ENCODE peak calls at places on chromosomes 7 and 10, in eight cellular contexts. One of them, this sample, is unnamed.
A peak's percentile ranks its signal among the peaks of the same experiment; 100 is the strongest.

GRCh38 chr7:5692845-5693278 is 88.6 kb downstream of the RNF216 start:
- DNase-seq in AG20443: peak; percentile 27
- DNase-seq in NCI-H1694: peak; percentile 67
- DNase-seq in transverse colon: no peak
- DNase-seq in NCI-H446: peak; percentile 35
- DNase-seq in GM12865: peak; percentile 52
- DNase-seq in HFFc6: peak; percentile 79
- DNase-seq in fibroblast of mammary gland: peak; percentile 71
- DNase-seq in this sample: no peak

GRCh38 chr10:42952358-42952757 is 124.5 kb upstream of the RET start:
- DNase-seq in AG20443: peak; percentile 63
- DNase-seq in NCI-H1694: no peak
- DNase-seq in transverse colon: no peak
- DNase-seq in NCI-H446: no peak
- DNase-seq in GM12865: no peak
- DNase-seq in HFFc6: peak; percentile 6
- DNase-seq in fibroblast of mammary gland: no peak
- DNase-seq in this sample: no peak

GRCh38 chr7:151248191-151249033 is at the start of gene SMARCD3:
- DNase-seq in AG20443: peak; percentile 74
- DNase-seq in NCI-H1694: peak; percentile 26
- DNase-seq in transverse colon: peak; percentile 54
- DNase-seq in NCI-H446: peak; percentile 19
- DNase-seq in GM12865: no peak
- DNase-seq in HFFc6: peak; percentile 17
- DNase-seq in fibroblast of mammary gland: peak; percentile 35
- DNase-seq in this sample: no peak

GRCh38 chr10:78543749-78544446 is 510.2 kb downstream of the RPS24 start:
- DNase-seq in AG20443: peak; percentile 95
- DNase-seq in NCI-H1694: no peak
- DNase-seq in transverse colon: peak; percentile 54
- DNase-seq in NCI-H446: no peak
- DNase-seq in GM12865: no peak
- DNase-seq in HFFc6: peak; percentile 20
- DNase-seq in fibroblast of mammary gland: peak; percentile 96
- DNase-seq in this sample: no peak

GRCh38 chr10:132914732-132915131 is 27.6 kb downstream of the CFAP46 start:
- DNase-seq in AG20443: no peak
- DNase-seq in NCI-H1694: no peak
- DNase-seq in transverse colon: peak; percentile 1
- DNase-seq in NCI-H446: no peak
- DNase-seq in GM12865: no peak
- DNase-seq in HFFc6: no peak
- DNase-seq in fibroblast of mammary gland: no peak
- DNase-seq in this sample: no peak

GRCh38 chr10:47409171-47409865 is 25.2 kb upstream of the ZNF488 start:
- DNase-seq in AG20443: no peak
- DNase-seq in NCI-H1694: no peak
- DNase-seq in transverse colon: no peak
- DNase-seq in NCI-H446: no peak
- DNase-seq in GM12865: no peak
- DNase-seq in HFFc6: no peak
- DNase-seq in fibroblast of mammary gland: no peak
- DNase-seq in this sample: no peak

GRCh38 chr7:5284304-5285281 is 1.9 kb downstream of the SLC29A4 start:
- DNase-seq in AG20443: no peak
- DNase-seq in NCI-H1694: peak; percentile 85
- DNase-seq in transverse colon: peak; percentile 56
- DNase-seq in NCI-H446: no peak
- DNase-seq in GM12865: peak; percentile 70
- DNase-seq in HFFc6: no peak
- DNase-seq in fibroblast of mammary gland: peak; percentile 6
- DNase-seq in this sample: peak; percentile 12

GRCh38 chr10:6067457-6067856 is 5.3 kb upstream of the IL2RA start:
- DNase-seq in AG20443: no peak
- DNase-seq in NCI-H1694: no peak
- DNase-seq in transverse colon: no peak
- DNase-seq in NCI-H446: no peak
- DNase-seq in GM12865: no peak
- DNase-seq in HFFc6: no peak
- DNase-seq in fibroblast of mammary gland: no peak
- DNase-seq in this sample: no peak

GRCh38 chr7:99944508-99945070 is 15.2 kb upstream of the GJC3 start:
- DNase-seq in AG20443: no peak
- DNase-seq in NCI-H1694: no peak
- DNase-seq in transverse colon: no peak
- DNase-seq in NCI-H446: no peak
- DNase-seq in GM12865: no peak
- DNase-seq in HFFc6: no peak
- DNase-seq in fibroblast of mammary gland: no peak
- DNase-seq in this sample: no peak

GRCh38 chr10:3548702-3549101 is 236.3 kb downstream of the KLF6 start:
- DNase-seq in AG20443: peak; percentile 27
- DNase-seq in NCI-H1694: no peak
- DNase-seq in transverse colon: no peak
- DNase-seq in NCI-H446: no peak
- DNase-seq in GM12865: no peak
- DNase-seq in HFFc6: no peak
- DNase-seq in fibroblast of mammary gland: peak; percentile 44
- DNase-seq in this sample: no peak

GRCh38 chr10:109386921-109387320 is 536.4 kb downstream of the XPNPEP1 start:
- DNase-seq in AG20443: no peak
- DNase-seq in NCI-H1694: no peak
- DNase-seq in transverse colon: no peak
- DNase-seq in NCI-H446: no peak
- DNase-seq in GM12865: no peak
- DNase-seq in HFFc6: no peak
- DNase-seq in fibroblast of mammary gland: no peak
- DNase-seq in this sample: no peak

GRCh38 chr7:3482147-3482921 is 181.3 kb downstream of the SDK1 start:
- DNase-seq in AG20443: no peak
- DNase-seq in NCI-H1694: peak; percentile 44
- DNase-seq in transverse colon: peak; percentile 15
- DNase-seq in NCI-H446: no peak
- DNase-seq in GM12865: peak; percentile 2
- DNase-seq in HFFc6: no peak
- DNase-seq in fibroblast of mammary gland: peak; percentile 25
- DNase-seq in this sample: no peak

GRCh38 chr10:30645340-30645827 is 15.8 kb upstream of the LYZL2 start:
- DNase-seq in AG20443: peak; percentile 42
- DNase-seq in NCI-H1694: no peak
- DNase-seq in transverse colon: no peak
- DNase-seq in NCI-H446: no peak
- DNase-seq in GM12865: no peak
- DNase-seq in HFFc6: peak; percentile 51
- DNase-seq in fibroblast of mammary gland: peak; percentile 49
- DNase-seq in this sample: peak; percentile 41

GRCh38 chr10:112811741-112812551 is 138.1 kb upstream of the TCF7L2 start:
- DNase-seq in AG20443: peak; percentile 90
- DNase-seq in NCI-H1694: no peak
- DNase-seq in transverse colon: peak; percentile 58
- DNase-seq in NCI-H446: no peak
- DNase-seq in GM12865: no peak
- DNase-seq in HFFc6: peak; percentile 99
- DNase-seq in fibroblast of mammary gland: peak; percentile 92
- DNase-seq in this sample: no peak

GRCh38 chr7:79425665-79426064 is 27.8 kb downstream of the MAGI2 start:
- DNase-seq in AG20443: no peak
- DNase-seq in NCI-H1694: no peak
- DNase-seq in transverse colon: no peak
- DNase-seq in NCI-H446: no peak
- DNase-seq in GM12865: no peak
- DNase-seq in HFFc6: no peak
- DNase-seq in fibroblast of mammary gland: no peak
- DNase-seq in this sample: no peak

GRCh38 chr7:148914208-148914777 is 30.2 kb upstream of the EZH2 start:
- DNase-seq in AG20443: peak; percentile 37
- DNase-seq in NCI-H1694: no peak
- DNase-seq in transverse colon: no peak
- DNase-seq in NCI-H446: no peak
- DNase-seq in GM12865: peak; percentile 62
- DNase-seq in HFFc6: peak; percentile 35
- DNase-seq in fibroblast of mammary gland: peak; percentile 70
- DNase-seq in this sample: no peak

GRCh38 chr10:96370575-96371157 is 11.9 kb upstream of the OPALIN start:
- DNase-seq in AG20443: peak; percentile 84
- DNase-seq in NCI-H1694: peak; percentile 18
- DNase-seq in transverse colon: peak; percentile 47
- DNase-seq in NCI-H446: no peak
- DNase-seq in GM12865: peak; percentile 58
- DNase-seq in HFFc6: peak; percentile 23
- DNase-seq in fibroblast of mammary gland: peak; percentile 41
- DNase-seq in this sample: peak; percentile 49

GRCh38 chr7:1632916-1633785 is 36.9 kb upstream of the ELFN1 start:
- DNase-seq in AG20443: no peak
- DNase-seq in NCI-H1694: no peak
- DNase-seq in transverse colon: no peak
- DNase-seq in NCI-H446: no peak
- DNase-seq in GM12865: no peak
- DNase-seq in HFFc6: no peak
- DNase-seq in fibroblast of mammary gland: no peak
- DNase-seq in this sample: no peak

GRCh38 chr10:85651507-85651902 is 715.1 kb downstream of the GRID1 start:
- DNase-seq in AG20443: no peak
- DNase-seq in NCI-H1694: no peak
- DNase-seq in transverse colon: no peak
- DNase-seq in NCI-H446: no peak
- DNase-seq in GM12865: no peak
- DNase-seq in HFFc6: no peak
- DNase-seq in fibroblast of mammary gland: no peak
- DNase-seq in this sample: no peak

GRCh38 chr10:10786334-10787090 is 231.2 kb upstream of the CELF2 start:
- DNase-seq in AG20443: peak; percentile 25
- DNase-seq in NCI-H1694: no peak
- DNase-seq in transverse colon: no peak
- DNase-seq in NCI-H446: no peak
- DNase-seq in GM12865: no peak
- DNase-seq in HFFc6: no peak
- DNase-seq in fibroblast of mammary gland: peak; percentile 79
- DNase-seq in this sample: no peak

GRCh38 chr10:104368406-104368805 is 14.8 kb downstream of the CFAP58 start:
- DNase-seq in AG20443: no peak
- DNase-seq in NCI-H1694: no peak
- DNase-seq in transverse colon: no peak
- DNase-seq in NCI-H446: no peak
- DNase-seq in GM12865: no peak
- DNase-seq in HFFc6: no peak
- DNase-seq in fibroblast of mammary gland: no peak
- DNase-seq in this sample: no peak

GRCh38 chr10:84095821-84096497 is 43.4 kb upstream of the GHITM start:
- DNase-seq in AG20443: no peak
- DNase-seq in NCI-H1694: no peak
- DNase-seq in transverse colon: no peak
- DNase-seq in NCI-H446: no peak
- DNase-seq in GM12865: no peak
- DNase-seq in HFFc6: no peak
- DNase-seq in fibroblast of mammary gland: peak; percentile 44
- DNase-seq in this sample: no peak

GRCh38 chr7:44978511-44979366 is at the start of gene MYO1G:
- DNase-seq in AG20443: no peak
- DNase-seq in NCI-H1694: no peak
- DNase-seq in transverse colon: peak; percentile 72
- DNase-seq in NCI-H446: no peak
- DNase-seq in GM12865: peak; percentile 96
- DNase-seq in HFFc6: no peak
- DNase-seq in fibroblast of mammary gland: no peak
- DNase-seq in this sample: no peak

GRCh38 chr7:2873686-2874551 is 29.8 kb upstream of the GNA12 start:
- DNase-seq in AG20443: peak; percentile 70
- DNase-seq in NCI-H1694: peak; percentile 35
- DNase-seq in transverse colon: no peak
- DNase-seq in NCI-H446: no peak
- DNase-seq in GM12865: peak; percentile 84
- DNase-seq in HFFc6: peak; percentile 94
- DNase-seq in fibroblast of mammary gland: peak; percentile 96
- DNase-seq in this sample: no peak

GRCh38 chr7:2104716-2105115 is 128.0 kb downstream of the MAD1L1 start:
- DNase-seq in AG20443: peak; percentile 32
- DNase-seq in NCI-H1694: no peak
- DNase-seq in transverse colon: no peak
- DNase-seq in NCI-H446: no peak
- DNase-seq in GM12865: no peak
- DNase-seq in HFFc6: no peak
- DNase-seq in fibroblast of mammary gland: peak; percentile 72
- DNase-seq in this sample: no peak

GRCh38 chr7:137880432-137880831 is 33.7 kb upstream of the DGKI start:
- DNase-seq in AG20443: peak; percentile 80
- DNase-seq in NCI-H1694: no peak
- DNase-seq in transverse colon: no peak
- DNase-seq in NCI-H446: no peak
- DNase-seq in GM12865: no peak
- DNase-seq in HFFc6: peak; percentile 84
- DNase-seq in fibroblast of mammary gland: peak; percentile 93
- DNase-seq in this sample: no peak

GRCh38 chr7:157268540-157268939 is 68.3 kb upstream of the DNAJB6 start:
- DNase-seq in AG20443: no peak
- DNase-seq in NCI-H1694: no peak
- DNase-seq in transverse colon: no peak
- DNase-seq in NCI-H446: no peak
- DNase-seq in GM12865: no peak
- DNase-seq in HFFc6: no peak
- DNase-seq in fibroblast of mammary gland: peak; percentile 28
- DNase-seq in this sample: no peak

GRCh38 chr10:100917071-100917470 is 4.3 kb downstream of the SLF2 start:
- DNase-seq in AG20443: no peak
- DNase-seq in NCI-H1694: no peak
- DNase-seq in transverse colon: no peak
- DNase-seq in NCI-H446: no peak
- DNase-seq in GM12865: no peak
- DNase-seq in HFFc6: no peak
- DNase-seq in fibroblast of mammary gland: no peak
- DNase-seq in this sample: no peak

GRCh38 chr10:127498081-127498480 is 51.0 kb upstream of the NPS start:
- DNase-seq in AG20443: no peak
- DNase-seq in NCI-H1694: no peak
- DNase-seq in transverse colon: no peak
- DNase-seq in NCI-H446: no peak
- DNase-seq in GM12865: no peak
- DNase-seq in HFFc6: no peak
- DNase-seq in fibroblast of mammary gland: no peak
- DNase-seq in this sample: no peak

GRCh38 chr7:134778941-134779740 is at the start of gene CALD1:
- DNase-seq in AG20443: peak; percentile 93
- DNase-seq in NCI-H1694: no peak
- DNase-seq in transverse colon: peak; percentile 67
- DNase-seq in NCI-H446: peak; percentile 35
- DNase-seq in GM12865: no peak
- DNase-seq in HFFc6: peak; percentile 100
- DNase-seq in fibroblast of mammary gland: peak; percentile 97
- DNase-seq in this sample: peak; percentile 22

GRCh38 chr10:113932854-113933253 is 78.4 kb downstream of the NHLRC2 start:
- DNase-seq in AG20443: no peak
- DNase-seq in NCI-H1694: no peak
- DNase-seq in transverse colon: no peak
- DNase-seq in NCI-H446: no peak
- DNase-seq in GM12865: no peak
- DNase-seq in HFFc6: no peak
- DNase-seq in fibroblast of mammary gland: no peak
- DNase-seq in this sample: no peak

GRCh38 chr7:118195837-118196474 is 12.0 kb downstream of the LSM8 start:
- DNase-seq in AG20443: peak; percentile 49
- DNase-seq in NCI-H1694: peak; percentile 73
- DNase-seq in transverse colon: peak; percentile 51
- DNase-seq in NCI-H446: peak; percentile 7
- DNase-seq in GM12865: peak; percentile 72
- DNase-seq in HFFc6: peak; percentile 60
- DNase-seq in fibroblast of mammary gland: peak; percentile 75
- DNase-seq in this sample: peak; percentile 69

GRCh38 chr10:49272251-49273081 is 26.5 kb upstream of the C10orf71 start:
- DNase-seq in AG20443: peak; percentile 88
- DNase-seq in NCI-H1694: no peak
- DNase-seq in transverse colon: no peak
- DNase-seq in NCI-H446: no peak
- DNase-seq in GM12865: no peak
- DNase-seq in HFFc6: no peak
- DNase-seq in fibroblast of mammary gland: peak; percentile 24
- DNase-seq in this sample: no peak

GRCh38 chr10:628386-629045 is 61.0 kb downstream of the DIP2C start:
- DNase-seq in AG20443: no peak
- DNase-seq in NCI-H1694: no peak
- DNase-seq in transverse colon: no peak
- DNase-seq in NCI-H446: no peak
- DNase-seq in GM12865: no peak
- DNase-seq in HFFc6: no peak
- DNase-seq in fibroblast of mammary gland: no peak
- DNase-seq in this sample: no peak

This sample was measured in MM.1S.